ENCODE peak calls at places on chromosomes 7 and 10, in ten cellular contexts. One of them, this sample, is unnamed.

GRCh38 chr10:69333205-69333604 is 54.9 kb downstream of the HK1 start:
- DNase-seq in fibroblast of mammary gland: no peak
- DNase-seq in A549: no peak
- DNase-seq in germinal center: no peak
- DNase-seq in left lung: no peak
- DNase-seq in stimulated activated CD4-positive, alpha-beta T cell treated with anti-CD3 and anti-CD28 coated beads, Interleukin-4, amount 100 ng/mL, for 1 hour: no peak
- DNase-seq in activated CD4-positive, alpha-beta T cell treated with anti-CD3 and anti-CD28 coated beads, Interleukin-2, amount 10 ng/mL, durations not matched to agents 7 days and 5 days: no peak
- DNase-seq in pons: no peak
- DNase-seq in non-pigmented ciliary epithelial cell: no peak
- DNase-seq in mucosa of gallbladder: no peak
- DNase-seq in this sample: no peak

GRCh38 chr10:18203526-18203925 is 63.3 kb downstream of the CACNB2 start:
- DNase-seq in mucosa of gallbladder: no peak
- DNase-seq in germinal center: no peak
- DNase-seq in stimulated activated CD4-positive, alpha-beta T cell treated with anti-CD3 and anti-CD28 coated beads, Interleukin-4, amount 100 ng/mL, for 1 hour: no peak
- DNase-seq in A549: no peak
- DNase-seq in left lung: no peak
- DNase-seq in activated CD4-positive, alpha-beta T cell treated with anti-CD3 and anti-CD28 coated beads, Interleukin-2, amount 10 ng/mL, durations not matched to agents 7 days and 5 days: no peak
- DNase-seq in pons: no peak
- DNase-seq in fibroblast of mammary gland: no peak
- DNase-seq in non-pigmented ciliary epithelial cell: no peak
- DNase-seq in this sample: no peak

GRCh38 chr10:62237506-62237905 is 31.1 kb downstream of the RTKN2 start:
- DNase-seq in mucosa of gallbladder: no peak
- DNase-seq in fibroblast of mammary gland: no peak
- DNase-seq in germinal center: no peak
- DNase-seq in left lung: no peak
- DNase-seq in A549: no peak
- DNase-seq in activated CD4-positive, alpha-beta T cell treated with anti-CD3 and anti-CD28 coated beads, Interleukin-2, amount 10 ng/mL, durations not matched to agents 7 days and 5 days: no peak
- DNase-seq in pons: no peak
- DNase-seq in non-pigmented ciliary epithelial cell: no peak
- DNase-seq in stimulated activated CD4-positive, alpha-beta T cell treated with anti-CD3 and anti-CD28 coated beads, Interleukin-4, amount 100 ng/mL, for 1 hour: no peak
- DNase-seq in this sample: no peak

GRCh38 chr7:52211930-52212329 is 823.5 kb upstream of the POM121L12 start:
- DNase-seq in stimulated activated CD4-positive, alpha-beta T cell treated with anti-CD3 and anti-CD28 coated beads, Interleukin-4, amount 100 ng/mL, for 1 hour: no peak
- DNase-seq in pons: no peak
- DNase-seq in non-pigmented ciliary epithelial cell: no peak
- DNase-seq in mucosa of gallbladder: no peak
- DNase-seq in A549: no peak
- DNase-seq in left lung: no peak
- DNase-seq in fibroblast of mammary gland: no peak
- DNase-seq in germinal center: no peak
- DNase-seq in activated CD4-positive, alpha-beta T cell treated with anti-CD3 and anti-CD28 coated beads, Interleukin-2, amount 10 ng/mL, durations not matched to agents 7 days and 5 days: no peak
- DNase-seq in this sample: no peak

GRCh38 chr7:104208421-104208780 is 588 bp upstream of the ORC5 start:
- DNase-seq in A549: no peak
- DNase-seq in non-pigmented ciliary epithelial cell: no peak
- DNase-seq in mucosa of gallbladder: no peak
- DNase-seq in fibroblast of mammary gland: no peak
- DNase-seq in left lung: no peak
- DNase-seq in activated CD4-positive, alpha-beta T cell treated with anti-CD3 and anti-CD28 coated beads, Interleukin-2, amount 10 ng/mL, durations not matched to agents 7 days and 5 days: no peak
- DNase-seq in germinal center: no peak
- DNase-seq in stimulated activated CD4-positive, alpha-beta T cell treated with anti-CD3 and anti-CD28 coated beads, Interleukin-4, amount 100 ng/mL, for 1 hour: no peak
- DNase-seq in pons: peak
- DNase-seq in this sample: no peak

GRCh38 chr10:48625013-48625412 is 20.1 kb upstream of the ARHGAP22 start:
- DNase-seq in fibroblast of mammary gland: peak
- DNase-seq in A549: no peak
- DNase-seq in germinal center: no peak
- DNase-seq in left lung: no peak
- DNase-seq in non-pigmented ciliary epithelial cell: no peak
- DNase-seq in pons: no peak
- DNase-seq in mucosa of gallbladder: no peak
- DNase-seq in activated CD4-positive, alpha-beta T cell treated with anti-CD3 and anti-CD28 coated beads, Interleukin-2, amount 10 ng/mL, durations not matched to agents 7 days and 5 days: no peak
- DNase-seq in stimulated activated CD4-positive, alpha-beta T cell treated with anti-CD3 and anti-CD28 coated beads, Interleukin-4, amount 100 ng/mL, for 1 hour: no peak
- DNase-seq in this sample: no peak

GRCh38 chr10:86374664-86375063 is 8.1 kb upstream of the GRID1 start:
- DNase-seq in non-pigmented ciliary epithelial cell: no peak
- DNase-seq in fibroblast of mammary gland: no peak
- DNase-seq in A549: no peak
- DNase-seq in activated CD4-positive, alpha-beta T cell treated with anti-CD3 and anti-CD28 coated beads, Interleukin-2, amount 10 ng/mL, durations not matched to agents 7 days and 5 days: no peak
- DNase-seq in mucosa of gallbladder: no peak
- DNase-seq in germinal center: no peak
- DNase-seq in pons: no peak
- DNase-seq in left lung: no peak
- DNase-seq in stimulated activated CD4-positive, alpha-beta T cell treated with anti-CD3 and anti-CD28 coated beads, Interleukin-4, amount 100 ng/mL, for 1 hour: no peak
- DNase-seq in this sample: no peak

GRCh38 chr7:32785365-32785764 is 106.2 kb downstream of the KBTBD2 start:
- DNase-seq in A549: no peak
- DNase-seq in pons: peak
- DNase-seq in activated CD4-positive, alpha-beta T cell treated with anti-CD3 and anti-CD28 coated beads, Interleukin-2, amount 10 ng/mL, durations not matched to agents 7 days and 5 days: no peak
- DNase-seq in left lung: no peak
- DNase-seq in mucosa of gallbladder: no peak
- DNase-seq in stimulated activated CD4-positive, alpha-beta T cell treated with anti-CD3 and anti-CD28 coated beads, Interleukin-4, amount 100 ng/mL, for 1 hour: no peak
- DNase-seq in germinal center: no peak
- DNase-seq in fibroblast of mammary gland: no peak
- DNase-seq in non-pigmented ciliary epithelial cell: no peak
- DNase-seq in this sample: no peak

GRCh38 chr7:68205826-68206225 is 1209.2 kb downstream of the TYW1 start:
- DNase-seq in mucosa of gallbladder: no peak
- DNase-seq in pons: no peak
- DNase-seq in left lung: no peak
- DNase-seq in stimulated activated CD4-positive, alpha-beta T cell treated with anti-CD3 and anti-CD28 coated beads, Interleukin-4, amount 100 ng/mL, for 1 hour: no peak
- DNase-seq in fibroblast of mammary gland: no peak
- DNase-seq in non-pigmented ciliary epithelial cell: no peak
- DNase-seq in germinal center: no peak
- DNase-seq in activated CD4-positive, alpha-beta T cell treated with anti-CD3 and anti-CD28 coated beads, Interleukin-2, amount 10 ng/mL, durations not matched to agents 7 days and 5 days: no peak
- DNase-seq in A549: no peak
- DNase-seq in this sample: no peak

This sample was measured in transverse colon.